ENCODE peak calls at places on chromosomes 16 and 17, in five cellular contexts. F is stimulated activated CD8-positive, alpha-beta memory T cell treated with anti-CD3 and anti-CD28 coated beads, Interleukin-15, amount 100 ng/mL, for 4 hours; S is mesendoderm; O is CD4-positive, alpha-beta T cell; N is stimulated activated effector memory CD8-positive, alpha-beta T cell treated with anti-CD3 and anti-CD28 coated beads, Interleukin-12 subunit alpha, Interleukin-12 subunit beta, amount 100 ng/mL, for 72 hours. K is an unnamed sample.

GRCh38 chr17:8332688-8333087 is 7.0 kb upstream of the ODF4 start:
- DNase-seq in N (no peak), F (no peak), O (no peak), S (peak), K (no peak)

GRCh38 chr16:2224183-2224486 is 744 bp downstream of the E4F1 start:
- DNase-seq in O (no peak), N (no peak), F (no peak), S (no peak), K (no peak)

GRCh38 chr17:42744283-42744805 is 496 bp downstream of the EZH1 start:
- DNase-seq in F (peak), N (no peak), O (peak), S (peak), K (no peak)

GRCh38 chr17:45155029-45155428 is 6.6 kb upstream of the HEXIM2 start:
- DNase-seq in S (no peak), N (no peak), O (no peak), F (no peak), K (no peak)

GRCh38 chr17:71315568-71315967 is 805.3 kb upstream of the SOX9 start:
- DNase-seq in N (no peak), S (no peak), O (no peak), F (no peak), K (no peak)

GRCh38 chr16:13378151-13378550 is 476.8 kb downstream of the SHISA9 start:
- DNase-seq in S (no peak), N (no peak), F (no peak), O (no peak), K (no peak)

GRCh38 chr17:51355314-51356083 is 95.2 kb downstream of the UTP18 start:
- DNase-seq in N (no peak), S (no peak), O (no peak), F (no peak), K (no peak)

GRCh38 chr17:38605852-38606645 is at the start of gene SRCIN1:
- DNase-seq in S (peak), F (peak), N (peak), O (peak), K (peak)

GRCh38 chr17:79620207-79621038 is 9.6 kb upstream of the RBFOX3 start:
- DNase-seq in O (no peak), S (no peak), N (no peak), F (no peak), K (no peak)

GRCh38 chr16:67190448-67191399 is 788 bp upstream of the EXOC3L1 start:
- DNase-seq in S (no peak), O (no peak), N (no peak), F (no peak), K (no peak)

GRCh38 chr17:70172921-70173320 is 3.6 kb downstream of the KCNJ2 start:
- DNase-seq in F (no peak), S (peak), N (no peak), O (no peak), K (no peak)

GRCh38 chr16:11384184-11384955 is 39.1 kb downstream of the RMI2 start:
- DNase-seq in S (no peak), N (no peak), F (no peak), O (no peak), K (no peak)

GRCh38 chr17:34306466-34306865 is 12.8 kb upstream of the CCL8 start:
- DNase-seq in F (no peak), O (no peak), S (peak), N (peak), K (no peak)

GRCh38 chr16:56279132-56279531 is 87.8 kb downstream of the GNAO1 start:
- DNase-seq in N (peak), S (no peak), F (peak), O (peak), K (peak)

GRCh38 chr17:82031303-82031884 is at the start of gene RAC3:
- DNase-seq in F (no peak), N (no peak), S (peak), O (no peak), K (no peak)

GRCh38 chr17:45320931-45321461 is 4.2 kb upstream of the MAP3K14 start:
- DNase-seq in F (no peak), S (peak), O (no peak), N (no peak), K (no peak)